ENCODE peak calls at places on chromosomes 2 and 18, in eight cellular contexts. S, G, K, O, D, F, Q and W are unnamed samples.

GRCh38 chr18:7196421-7196820 is 34.5 kb upstream of the LRRC30 start:
- DNase-seq in S (no peak), G (peak; percentile 52), K (no peak), O (no peak), D (no peak), F (no peak), Q (no peak), W (no peak)

GRCh38 chr18:68817584-68817983 is 19.7 kb downstream of the CCDC102B start:
- DNase-seq in S (no peak), G (no peak), K (no peak), O (no peak), D (no peak), F (no peak), Q (no peak), W (no peak)

GRCh38 chr18:78517328-78517727 is 462.3 kb upstream of the SALL3 start:
- DNase-seq in S (no peak), G (no peak), K (no peak), O (no peak), D (no peak), F (no peak), Q (no peak), W (no peak)

GRCh38 chr2:88738271-88738670 is 46.8 kb downstream of the RPIA start:
- DNase-seq in S (no peak), G (no peak), K (no peak), O (no peak), D (no peak), F (no peak), Q (no peak), W (no peak)

GRCh38 chr18:26406854-26407517 is 141.4 kb downstream of the KCTD1 start:
- DNase-seq in S (no peak), G (no peak), K (no peak), O (no peak), D (no peak), F (no peak), Q (no peak), W (no peak)

GRCh38 chr2:165871025-165871424 is 77.0 kb upstream of the GALNT3 start:
- DNase-seq in S (no peak), G (no peak), K (no peak), O (no peak), D (no peak), F (no peak), Q (no peak), W (no peak)

GRCh38 chr18:2827076-2827475 is 19.7 kb upstream of the EMILIN2 start:
- DNase-seq in S (no peak), G (no peak), K (no peak), O (no peak), D (no peak), F (no peak), Q (no peak), W (no peak)

GRCh38 chr18:3447035-3447894 is 2.7 kb upstream of the TGIF1 start:
- DNase-seq in S (peak; percentile 36), G (peak; percentile 91), K (no peak), O (no peak), D (no peak), F (no peak), Q (peak; percentile 80), W (no peak)

GRCh38 chr2:127874378-127875271 is 11.1 kb downstream of the AMMECR1L start:
- DNase-seq in S (no peak), G (no peak), K (no peak), O (no peak), D (no peak), F (no peak), Q (no peak), W (no peak)

GRCh38 chr2:72605836-72606442 is 219.9 kb downstream of the EXOC6B start:
- DNase-seq in S (peak; percentile 37), G (peak; percentile 5), K (no peak), O (no peak), D (no peak), F (peak; percentile 16), Q (no peak), W (peak; percentile 4)

GRCh38 chr2:128371648-128372345 is 53.1 kb upstream of the HS6ST1 start:
- DNase-seq in S (no peak), G (no peak), K (no peak), O (no peak), D (no peak), F (no peak), Q (no peak), W (peak; percentile 92)

GRCh38 chr2:100126172-100126571 is 16.2 kb downstream of the AFF3 start:
- DNase-seq in S (no peak), G (no peak), K (no peak), O (no peak), D (no peak), F (no peak), Q (no peak), W (no peak)